ENCODE peak calls at places on chromosomes 12 and 14, in eight cellular contexts. Z is heart left ventricle, B is kidney epithelial cell, E is HFF-Myc, U is GM06990, S is pancreas, P is PC-3, Y is IMR-90. O is an unnamed sample.

GRCh38 chr12:80400591-80400991 is 43.4 kb upstream of the PTPRQ start:
- DNase-seq in Z (no peak), B (no peak), E (no peak), U (peak), S (peak), P (no peak), Y (no peak), O (no peak)

GRCh38 chr14:74085047-74085637 is 386 bp downstream of the LIN52 start:
- DNase-seq in Z (no peak), B (no peak), E (no peak), U (peak), S (no peak), P (peak), Y (peak), O (peak)

GRCh38 chr12:119512772-119513497 is 80.6 kb upstream of the TMEM233 start:
- DNase-seq in Z (no peak), B (no peak), E (no peak), U (no peak), S (no peak), P (peak), Y (no peak), O (peak)

GRCh38 chr14:43132441-43132840 is 1374.6 kb downstream of the FSCB start:
- DNase-seq in Z (no peak), B (no peak), E (no peak), U (no peak), S (no peak), P (no peak), Y (no peak), O (no peak)

GRCh38 chr12:123149088-123149827 is 1.6 kb downstream of the PITPNM2 start:
- DNase-seq in Z (no peak), B (no peak), E (no peak), U (no peak), S (no peak), P (no peak), Y (no peak), O (no peak)

GRCh38 chr14:88005050-88005481 is at the start of gene GPR65:
- DNase-seq in Z (no peak), B (no peak), E (no peak), U (peak), S (no peak), P (no peak), Y (no peak), O (no peak)

GRCh38 chr12:108879615-108880254 is at the start of gene DAO:
- DNase-seq in Z (no peak), B (no peak), E (no peak), U (no peak), S (peak), P (no peak), Y (no peak), O (no peak)

GRCh38 chr14:77424862-77425261 is 1.5 kb upstream of the NOXRED1 start:
- DNase-seq in Z (no peak), B (no peak), E (no peak), U (no peak), S (no peak), P (no peak), Y (no peak), O (no peak)

GRCh38 chr12:62750941-62751843 is 183.8 kb downstream of the PPM1H start:
- DNase-seq in Z (no peak), B (no peak), E (no peak), U (no peak), S (no peak), P (peak), Y (no peak), O (no peak)

GRCh38 chr12:64801381-64801780 is 23.1 kb upstream of the TBC1D30 start:
- DNase-seq in Z (no peak), B (no peak), E (no peak), U (no peak), S (no peak), P (peak), Y (no peak), O (no peak)

GRCh38 chr14:99231181-99231849 is 40.7 kb downstream of the BCL11B start:
- DNase-seq in Z (no peak), B (no peak), E (no peak), U (no peak), S (no peak), P (no peak), Y (no peak), O (no peak)

GRCh38 chr14:104345316-104346111 is 207.1 kb downstream of the KIF26A start:
- DNase-seq in Z (no peak), B (no peak), E (no peak), U (no peak), S (no peak), P (no peak), Y (no peak), O (no peak)

GRCh38 chr12:22173154-22173553 is 127.1 kb downstream of the CMAS start:
- DNase-seq in Z (no peak), B (no peak), E (no peak), U (no peak), S (no peak), P (no peak), Y (no peak), O (peak)

GRCh38 chr12:70982286-70982685 is 61.7 kb upstream of the PTPRR start:
- DNase-seq in Z (no peak), B (no peak), E (no peak), U (no peak), S (no peak), P (peak), Y (peak), O (no peak)

GRCh38 chr14:60981626-60982455 is 796 bp downstream of the SLC38A6 start:
- DNase-seq in Z (no peak), B (peak), E (no peak), U (peak), S (no peak), P (peak), Y (peak), O (peak)

GRCh38 chr12:132400011-132400641 is 70.7 kb upstream of the GALNT9 start:
- DNase-seq in Z (no peak), B (no peak), E (no peak), U (no peak), S (peak), P (no peak), Y (no peak), O (no peak)

GRCh38 chr14:86787782-86788181 is 1205.2 kb downstream of the GALC start:
- DNase-seq in Z (no peak), B (peak), E (no peak), U (no peak), S (no peak), P (peak), Y (peak), O (no peak)
- TF ChIP-seq CTCF in Z (no peak), B (no peak), E (no peak), U (no peak), S (no peak), P (no peak), Y (no peak), O (no peak)

DNA sequence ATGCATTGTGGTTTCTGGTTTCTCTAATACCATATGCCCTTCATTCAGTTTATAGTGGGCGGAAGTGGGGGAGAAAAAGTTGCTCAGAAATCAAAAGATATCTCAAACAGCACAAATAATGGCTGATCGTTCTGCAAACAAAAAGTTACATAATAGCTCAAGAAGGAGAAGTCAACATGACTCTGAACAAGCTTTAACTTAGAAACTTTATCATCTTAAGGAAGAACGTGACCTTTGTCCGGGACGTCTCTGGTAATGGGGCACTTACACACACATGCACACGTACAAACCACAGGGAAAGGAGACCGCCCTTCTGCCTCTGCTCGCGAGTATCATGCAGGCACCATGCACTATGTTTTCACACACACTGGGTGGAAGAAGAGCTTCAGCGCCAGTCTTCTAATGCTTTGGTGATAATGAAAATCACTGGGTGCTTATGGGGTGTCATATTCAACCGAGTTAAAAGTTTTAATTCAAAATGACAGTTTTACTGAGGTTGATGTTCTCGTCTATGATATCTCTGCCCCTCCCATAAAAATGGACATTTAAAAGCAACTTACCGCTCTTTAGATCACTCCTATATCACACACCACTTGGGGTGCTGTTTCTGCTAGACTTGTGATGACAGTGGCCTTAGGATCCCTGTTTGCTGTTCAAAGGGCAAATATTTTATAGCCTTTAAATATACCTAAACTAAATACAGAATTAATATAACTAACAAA is 4.7 kb downstream of the FOS start:
- DNase-seq in Z (no peak), B (no peak), E (no peak), U (no peak), S (no peak), P (no peak), Y (peak), O (no peak)
- TF ChIP-seq CTCF in Z (no peak), B (peak), E (no peak), U (peak), S (no peak), P (peak), Y (peak), O (no peak)

GRCh38 chr12:4856556-4856955 is 53.1 kb upstream of the KCNA1 start:
- DNase-seq in Z (no peak), B (no peak), E (no peak), U (no peak), S (no peak), P (no peak), Y (no peak), O (no peak)

GRCh38 chr12:4855121-4855924 is 54.4 kb upstream of the KCNA1 start:
- DNase-seq in Z (peak), B (peak), E (peak), U (peak), S (no peak), P (peak), Y (peak), O (peak)

GRCh38 chr12:4858385-4858784 is 51.3 kb upstream of the KCNA1 start:
- DNase-seq in Z (no peak), B (no peak), E (no peak), U (peak), S (no peak), P (no peak), Y (no peak), O (no peak)

GRCh38 chr12:4859478-4860210 is 50.1 kb upstream of the KCNA1 start:
- DNase-seq in Z (no peak), B (no peak), E (no peak), U (peak), S (no peak), P (no peak), Y (no peak), O (peak)

GRCh38 chr12:4857472-4858291 is 52.0 kb upstream of the KCNA1 start:
- DNase-seq in Z (peak), B (no peak), E (peak), U (peak), S (peak), P (peak), Y (peak), O (peak)
- TF ChIP-seq CTCF in Z (peak), B (peak), E (peak), U (peak), S (peak), P (peak), Y (peak), O (peak)

DNA sequence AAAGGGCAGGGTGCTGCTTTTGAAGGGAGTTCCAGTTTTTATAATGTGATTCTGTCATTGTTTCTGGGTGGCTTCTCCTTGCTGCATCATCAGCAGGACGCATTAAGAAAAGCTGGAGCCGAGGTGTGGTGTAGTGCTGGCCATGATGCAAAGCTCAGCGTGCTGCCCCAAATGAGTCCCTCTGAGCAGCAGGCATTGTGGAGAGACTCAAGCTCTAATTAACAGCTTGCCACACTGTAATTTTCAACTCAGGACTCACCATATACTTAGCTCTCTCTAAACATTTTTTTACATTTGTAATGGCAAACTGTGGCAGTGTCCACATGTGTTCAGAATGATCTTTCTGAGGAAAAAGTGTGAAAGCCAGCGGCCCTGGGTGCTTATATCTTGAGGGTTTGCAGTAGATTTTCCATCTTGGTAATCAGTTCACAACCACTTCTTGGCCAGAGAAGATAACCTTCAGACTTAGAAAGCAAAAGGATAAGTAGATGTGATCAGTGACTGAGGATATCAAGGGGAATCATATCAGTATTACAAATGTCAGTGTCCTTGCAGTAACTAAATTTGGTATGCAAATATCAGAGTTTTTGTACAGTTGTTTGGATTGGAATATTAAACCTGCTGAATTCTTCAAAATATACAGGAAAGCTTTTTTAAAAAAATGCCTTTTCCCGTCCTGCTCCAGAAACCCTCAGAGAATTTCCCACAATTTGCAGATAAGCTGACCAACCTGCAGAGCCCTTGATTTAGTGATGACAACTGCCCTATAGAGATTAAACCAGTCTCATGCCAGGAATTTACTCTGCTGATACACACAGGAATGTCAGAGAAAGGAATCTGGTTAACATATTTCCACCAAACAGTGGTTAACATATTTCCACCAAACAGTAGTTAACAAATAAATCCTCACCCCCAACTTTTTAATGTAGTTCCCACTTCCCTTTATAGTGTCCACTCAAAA is 63.6 kb downstream of the DAAM1 start:
- DNase-seq in Z (no peak), B (no peak), E (no peak), U (no peak), S (no peak), P (no peak), Y (peak), O (no peak)
- TF ChIP-seq CTCF in Z (no peak), B (no peak), E (no peak), U (no peak), S (no peak), P (no peak), Y (no peak), O (no peak)

DNA sequence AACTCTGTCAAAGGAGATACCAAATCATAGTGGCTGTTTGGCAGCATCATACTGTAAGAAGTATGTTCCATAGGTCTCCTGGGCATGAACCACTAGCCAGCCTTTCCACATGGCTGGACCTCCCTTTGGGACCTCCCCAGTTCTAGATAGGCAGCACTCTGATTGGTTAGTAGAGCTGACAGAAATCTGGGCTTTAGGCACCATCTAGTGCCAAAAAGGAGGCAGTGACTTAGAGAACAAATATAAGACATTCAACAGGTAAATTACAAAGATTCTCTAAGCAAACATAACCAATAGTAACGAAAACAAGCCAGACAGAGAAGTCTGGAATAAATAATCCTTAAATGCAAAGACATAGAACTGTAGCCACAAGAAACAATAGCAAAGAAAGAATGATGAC is 148.0 kb upstream of the PDE3A start:
- DNase-seq in Z (no peak), B (no peak), E (peak), U (no peak), S (no peak), P (peak), Y (peak), O (peak)
- TF ChIP-seq CTCF in Z (no peak), B (peak), E (no peak), U (peak), S (no peak), P (peak), Y (peak), O (no peak)

GRCh38 chr12:130965668-130966067 is 12.0 kb downstream of the ADGRD1 start:
- DNase-seq in Z (no peak), B (no peak), E (no peak), U (no peak), S (no peak), P (no peak), Y (no peak), O (no peak)

GRCh38 chr12:130961921-130962326 is 8.2 kb downstream of the ADGRD1 start:
- DNase-seq in Z (peak), B (no peak), E (no peak), U (no peak), S (no peak), P (no peak), Y (no peak), O (no peak)

GRCh38 chr12:130967631-130968030 is 13.9 kb downstream of the ADGRD1 start:
- DNase-seq in Z (no peak), B (no peak), E (no peak), U (no peak), S (no peak), P (no peak), Y (no peak), O (no peak)

GRCh38 chr12:130966443-130967030 is 12.8 kb downstream of the ADGRD1 start:
- DNase-seq in Z (no peak), B (no peak), E (no peak), U (no peak), S (no peak), P (no peak), Y (no peak), O (peak)

GRCh38 chr12:130965214-130965613 is 11.5 kb downstream of the ADGRD1 start:
- DNase-seq in Z (no peak), B (no peak), E (no peak), U (no peak), S (no peak), P (no peak), Y (no peak), O (no peak)
- TF ChIP-seq CTCF in Z (no peak), B (no peak), E (no peak), U (no peak), S (no peak), P (no peak), Y (no peak), O (no peak)

DNA sequence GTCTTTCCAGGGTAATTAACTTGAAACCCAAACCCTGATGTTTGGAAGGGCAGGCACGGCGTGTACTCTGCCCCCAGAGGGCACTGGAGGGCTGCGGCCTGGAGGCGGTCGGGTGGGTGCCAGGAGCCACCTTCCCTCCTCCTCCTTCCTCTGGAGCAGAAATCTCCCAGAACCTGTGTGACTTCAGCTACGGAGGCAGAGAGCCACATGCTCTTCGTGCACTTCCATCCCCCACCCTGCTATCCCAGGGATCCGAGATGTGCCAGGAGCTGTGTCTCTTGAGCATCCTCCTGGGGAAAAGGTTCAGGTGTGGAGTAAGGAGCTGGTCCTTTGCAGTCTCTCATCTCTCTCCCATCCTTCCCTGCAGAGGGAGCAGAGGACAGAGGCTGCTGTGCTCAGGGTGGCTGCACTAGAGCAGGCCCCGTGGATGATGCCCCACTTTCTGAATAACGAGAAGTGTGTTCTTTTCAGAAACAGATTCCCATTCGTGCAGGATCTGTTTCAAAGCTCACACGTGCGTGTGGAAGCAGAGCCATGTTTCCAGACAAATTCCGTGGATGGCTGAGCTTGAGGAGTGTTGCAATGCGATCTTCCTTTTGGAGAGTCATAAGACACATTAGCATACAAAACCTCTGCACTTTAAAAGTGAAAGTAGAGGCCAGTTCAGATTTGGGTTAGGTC is 162.9 kb downstream of the ADGRD1 start:
- DNase-seq in Z (peak), B (no peak), E (no peak), U (no peak), S (no peak), P (peak), Y (no peak), O (no peak)
- TF ChIP-seq CTCF in Z (peak), B (peak), E (peak), U (peak), S (peak), P (peak), Y (no peak), O (no peak)

DNA sequence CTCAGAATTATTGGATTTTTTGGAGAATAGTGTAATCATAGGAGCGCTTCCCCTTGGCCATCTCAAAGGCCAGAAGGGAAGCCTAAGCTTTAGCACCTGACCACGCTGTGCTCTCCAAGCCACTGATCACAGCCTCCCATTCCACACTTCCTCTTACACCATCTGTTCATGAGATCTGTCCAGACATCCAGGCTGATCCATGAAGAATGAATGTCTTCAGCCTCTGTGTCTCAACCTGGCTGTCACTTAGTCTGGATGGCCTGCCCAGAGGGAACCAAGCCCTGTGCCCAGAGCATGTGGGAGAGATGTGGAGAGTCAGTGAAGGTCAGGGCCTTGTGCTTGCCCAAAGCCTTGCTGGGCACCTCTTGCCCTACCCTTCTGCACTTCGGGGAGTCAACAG is 40.5 kb downstream of the TSPAN11 start:
- DNase-seq in Z (no peak), B (no peak), E (no peak), U (no peak), S (no peak), P (no peak), Y (no peak), O (no peak)
- TF ChIP-seq CTCF in Z (no peak), B (no peak), E (no peak), U (no peak), S (no peak), P (no peak), Y (no peak), O (no peak)